ENCODE peak calls at places on chromosomes 16 and 17, in five cellular contexts. One of them, this sample, is unnamed.

GRCh38 chr16:11047057-11047456 is 102.7 kb downstream of the CLEC16A start:
- DNase-seq in CD8-positive, alpha-beta T cell: no peak
- DNase-seq in glutamatergic neuron: no peak
- DNase-seq in stimulated activated CD4-positive, alpha-beta T cell treated with anti-CD3 and anti-CD28 coated beads, Interleukin-15, amount 100 ng/mL, for 24 hours: no peak
- DNase-seq in lung: no peak
- DNase-seq in this sample: no peak

GRCh38 chr17:45225964-45226530 is 4.4 kb downstream of the FMNL1 start:
- DNase-seq in glutamatergic neuron: no peak
- DNase-seq in lung: peak; percentile 80
- DNase-seq in stimulated activated CD4-positive, alpha-beta T cell treated with anti-CD3 and anti-CD28 coated beads, Interleukin-15, amount 100 ng/mL, for 24 hours: peak; percentile 99
- DNase-seq in CD8-positive, alpha-beta T cell: peak; percentile 98
- DNase-seq in this sample: no peak

GRCh38 chr17:35433075-35433894 is 985 bp upstream of the SLFN12 start:
- DNase-seq in lung: peak; percentile 87
- DNase-seq in glutamatergic neuron: no peak
- DNase-seq in CD8-positive, alpha-beta T cell: peak; percentile 71
- DNase-seq in stimulated activated CD4-positive, alpha-beta T cell treated with anti-CD3 and anti-CD28 coated beads, Interleukin-15, amount 100 ng/mL, for 24 hours: peak; percentile 83
- DNase-seq in this sample: no peak

GRCh38 chr17:48037036-48037881 is at the start of gene COPZ2:
- DNase-seq in lung: peak; percentile 63
- DNase-seq in CD8-positive, alpha-beta T cell: peak; percentile 69
- DNase-seq in glutamatergic neuron: peak; percentile 42
- DNase-seq in stimulated activated CD4-positive, alpha-beta T cell treated with anti-CD3 and anti-CD28 coated beads, Interleukin-15, amount 100 ng/mL, for 24 hours: peak; percentile 76
- DNase-seq in this sample: peak; percentile 75

GRCh38 chr17:41107941-41108445 is 2.8 kb downstream of the KRTAP4-9 start:
- DNase-seq in glutamatergic neuron: no peak
- DNase-seq in lung: no peak
- DNase-seq in CD8-positive, alpha-beta T cell: no peak
- DNase-seq in stimulated activated CD4-positive, alpha-beta T cell treated with anti-CD3 and anti-CD28 coated beads, Interleukin-15, amount 100 ng/mL, for 24 hours: no peak
- DNase-seq in this sample: no peak

GRCh38 chr16:28320741-28321140 is 28.4 kb downstream of the SBK1 start:
- DNase-seq in stimulated activated CD4-positive, alpha-beta T cell treated with anti-CD3 and anti-CD28 coated beads, Interleukin-15, amount 100 ng/mL, for 24 hours: no peak
- DNase-seq in lung: no peak
- DNase-seq in CD8-positive, alpha-beta T cell: no peak
- DNase-seq in glutamatergic neuron: no peak
- DNase-seq in this sample: no peak

GRCh38 chr16:69482410-69482951 is 58.1 kb downstream of the CYB5B start:
- DNase-seq in CD8-positive, alpha-beta T cell: no peak
- DNase-seq in glutamatergic neuron: peak; percentile 76
- DNase-seq in stimulated activated CD4-positive, alpha-beta T cell treated with anti-CD3 and anti-CD28 coated beads, Interleukin-15, amount 100 ng/mL, for 24 hours: no peak
- DNase-seq in lung: peak; percentile 34
- DNase-seq in this sample: no peak

GRCh38 chr17:43645765-43646481 is 15.8 kb downstream of the MEOX1 start:
- DNase-seq in lung: peak; percentile 42
- DNase-seq in glutamatergic neuron: peak; percentile 64
- DNase-seq in CD8-positive, alpha-beta T cell: no peak
- DNase-seq in stimulated activated CD4-positive, alpha-beta T cell treated with anti-CD3 and anti-CD28 coated beads, Interleukin-15, amount 100 ng/mL, for 24 hours: peak; percentile 33
- DNase-seq in this sample: peak; percentile 50

This sample was measured in left lobe of liver.